ENCODE peak calls at places on chromosomes 1 and 21, in five cellular contexts. V, A, M, B and J are unnamed samples.

GRCh38 chr1:94299627-94300552 is 62.5 kb upstream of the ARHGAP29 start:
- DNase-seq in V (peak), A (peak), M (peak), B (no peak), J (peak)

GRCh38 chr1:204278973-204279372 is 65.2 kb upstream of the GOLT1A start:
- DNase-seq in V (no peak), A (no peak), M (no peak), B (no peak), J (no peak)

GRCh38 chr1:119032986-119033385 is 44.8 kb upstream of the TBX15 start:
- DNase-seq in V (no peak), A (no peak), M (no peak), B (no peak), J (peak)

GRCh38 chr1:155219592-155220031 is 11.1 kb downstream of the MTX1 start:
- DNase-seq in V (no peak), A (peak), M (peak), B (peak), J (no peak)

GRCh38 chr21:33019885-33020557 is 5.7 kb upstream of the OLIG2 start:
- DNase-seq in V (no peak), A (no peak), M (peak), B (peak), J (no peak)

GRCh38 chr1:164969256-164969655 is 387.3 kb downstream of the LMX1A start:
- DNase-seq in V (no peak), A (no peak), M (no peak), B (no peak), J (no peak)

GRCh38 chr1:198254948-198255347 is 98.2 kb downstream of the NEK7 start:
- DNase-seq in V (no peak), A (no peak), M (no peak), B (no peak), J (no peak)

GRCh38 chr1:50047916-50048694 is 24.4 kb upstream of the AGBL4 start:
- DNase-seq in V (peak), A (no peak), M (peak), B (peak), J (peak)

GRCh38 chr1:170075186-170075585 is 691 bp upstream of the KIFAP3 start:
- DNase-seq in V (no peak), A (no peak), M (no peak), B (no peak), J (no peak)

GRCh38 chr1:62318756-62319544 is at the start of gene KANK4:
- DNase-seq in V (no peak), A (no peak), M (peak), B (peak), J (peak)

GRCh38 chr1:194378517-194378916 is 1192.1 kb upstream of the B3GALT2 start:
- DNase-seq in V (no peak), A (no peak), M (no peak), B (no peak), J (no peak)

GRCh38 chr1:65509912-65510680 is 89.6 kb downstream of the LEPR start:
- DNase-seq in V (no peak), A (peak), M (no peak), B (no peak), J (no peak)

GRCh38 chr1:108209456-108210108 is 9.4 kb upstream of the SLC25A24 start:
- DNase-seq in V (no peak), A (no peak), M (peak), B (no peak), J (no peak)

GRCh38 chr1:117895482-117896114 is 33.8 kb downstream of the GDAP2 start:
- DNase-seq in V (peak), A (peak), M (peak), B (peak), J (peak)

GRCh38 chr1:192807221-192807967 is 1.4 kb upstream of the RGS2 start:
- DNase-seq in V (no peak), A (peak), M (no peak), B (no peak), J (no peak)

GRCh38 chr1:216064643-216065042 is 358.6 kb downstream of the USH2A start:
- DNase-seq in V (no peak), A (no peak), M (no peak), B (no peak), J (peak)

GRCh38 chr1:47438321-47439150 is 692 bp downstream of the FOXD2 start:
- DNase-seq in V (no peak), A (no peak), M (no peak), B (peak), J (no peak)

GRCh38 chr1:76426606-76427005 is 352.1 kb downstream of the ST6GALNAC3 start:
- DNase-seq in V (no peak), A (peak), M (no peak), B (no peak), J (peak)

GRCh38 chr1:41975850-41976569 is 57.3 kb upstream of the HIVEP3 start:
- DNase-seq in V (no peak), A (no peak), M (no peak), B (no peak), J (no peak)

GRCh38 chr1:69913967-69914366 is 291.4 kb downstream of the LRRC40 start:
- DNase-seq in V (no peak), A (peak), M (no peak), B (no peak), J (peak)

GRCh38 chr1:212916395-212917133 is 33.8 kb upstream of the VASH2 start:
- DNase-seq in V (peak), A (peak), M (peak), B (peak), J (peak)

GRCh38 chr1:12464028-12464427 is 154.0 kb downstream of the DHRS3 start:
- DNase-seq in V (no peak), A (no peak), M (no peak), B (no peak), J (no peak)

GRCh38 chr1:59025898-59026426 is 242.1 kb upstream of the JUN start:
- DNase-seq in V (no peak), A (peak), M (no peak), B (no peak), J (no peak)

GRCh38 chr1:44084998-44085675 is 33.5 kb upstream of the KLF17 start:
- DNase-seq in V (no peak), A (peak), M (no peak), B (peak), J (peak)

GRCh38 chr1:30572192-30572591 is 151.2 kb downstream of the MATN1 start:
- DNase-seq in V (no peak), A (no peak), M (no peak), B (no peak), J (no peak)

GRCh38 chr1:205088341-205088740 is 4.1 kb upstream of the TMEM81 start:
- DNase-seq in V (no peak), A (no peak), M (no peak), B (no peak), J (no peak)

GRCh38 chr1:90402893-90403849 is 313.9 kb downstream of the BARHL2 start:
- DNase-seq in V (peak), A (peak), M (peak), B (no peak), J (peak)

GRCh38 chr1:68119445-68119844 is 69.0 kb upstream of the DIRAS3 start:
- DNase-seq in V (no peak), A (no peak), M (no peak), B (no peak), J (no peak)

GRCh38 chr1:9101510-9102146 is 27.3 kb downstream of the GPR157 start:
- DNase-seq in V (peak), A (peak), M (peak), B (peak), J (peak)

GRCh38 chr21:44515359-44516165 is 24.4 kb downstream of the KRTAP10-1 start:
- DNase-seq in V (no peak), A (no peak), M (no peak), B (no peak), J (no peak)

GRCh38 chr1:82106672-82107071 is 305.9 kb downstream of the ADGRL2 start:
- DNase-seq in V (no peak), A (no peak), M (no peak), B (no peak), J (no peak)

GRCh38 chr1:66360285-66360724 is 173.6 kb upstream of the SGIP1 start:
- DNase-seq in V (no peak), A (no peak), M (no peak), B (no peak), J (no peak)

GRCh38 chr1:51729824-51730284 is 113.0 kb downstream of the OSBPL9 start:
- DNase-seq in V (no peak), A (peak), M (no peak), B (no peak), J (no peak)

GRCh38 chr1:83901547-83902155 is 97.3 kb downstream of the TTLL7 start:
- DNase-seq in V (no peak), A (peak), M (no peak), B (no peak), J (no peak)

GRCh38 chr1:109280768-109281356 is 2.1 kb downstream of the PSRC1 start:
- DNase-seq in V (no peak), A (no peak), M (no peak), B (no peak), J (no peak)
- H3K4ac ChIP-seq in V (no peak), A (no peak), M (no peak), B (no peak), J (peak)

DNA sequence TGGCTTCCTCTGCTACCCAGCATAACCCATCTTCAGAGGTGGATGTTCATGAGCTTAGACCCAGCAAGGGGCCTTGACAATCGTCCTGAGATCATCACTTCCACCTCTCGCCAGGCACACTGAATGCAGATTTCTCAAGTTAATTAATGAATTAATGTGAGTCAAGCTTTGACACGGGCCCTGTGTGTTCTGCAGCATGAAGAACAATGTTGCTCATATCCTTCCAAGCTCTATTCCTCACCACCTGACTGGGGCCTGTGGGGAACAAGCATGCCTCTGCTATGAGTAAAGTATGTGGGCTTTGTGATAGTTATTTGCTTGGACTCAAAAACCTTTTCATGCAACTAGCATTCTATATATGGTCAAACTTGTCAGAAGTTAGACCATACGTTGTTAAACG is 122.0 kb downstream of the SEC16B start:
- DNase-seq in V (no peak), A (peak), M (no peak), B (no peak), J (no peak)
- H3K18ac ChIP-seq in V (no peak), A (no peak), M (no peak), B (no peak), J (no peak)

GRCh38 chr1:20691872-20692271 is 25.9 kb downstream of the KIF17 start:
- DNase-seq in V (no peak), A (no peak), M (no peak), B (no peak), J (no peak)
- H2BK12ac ChIP-seq in V (no peak), A (no peak), M (no peak), B (no peak), J (no peak)

DNA sequence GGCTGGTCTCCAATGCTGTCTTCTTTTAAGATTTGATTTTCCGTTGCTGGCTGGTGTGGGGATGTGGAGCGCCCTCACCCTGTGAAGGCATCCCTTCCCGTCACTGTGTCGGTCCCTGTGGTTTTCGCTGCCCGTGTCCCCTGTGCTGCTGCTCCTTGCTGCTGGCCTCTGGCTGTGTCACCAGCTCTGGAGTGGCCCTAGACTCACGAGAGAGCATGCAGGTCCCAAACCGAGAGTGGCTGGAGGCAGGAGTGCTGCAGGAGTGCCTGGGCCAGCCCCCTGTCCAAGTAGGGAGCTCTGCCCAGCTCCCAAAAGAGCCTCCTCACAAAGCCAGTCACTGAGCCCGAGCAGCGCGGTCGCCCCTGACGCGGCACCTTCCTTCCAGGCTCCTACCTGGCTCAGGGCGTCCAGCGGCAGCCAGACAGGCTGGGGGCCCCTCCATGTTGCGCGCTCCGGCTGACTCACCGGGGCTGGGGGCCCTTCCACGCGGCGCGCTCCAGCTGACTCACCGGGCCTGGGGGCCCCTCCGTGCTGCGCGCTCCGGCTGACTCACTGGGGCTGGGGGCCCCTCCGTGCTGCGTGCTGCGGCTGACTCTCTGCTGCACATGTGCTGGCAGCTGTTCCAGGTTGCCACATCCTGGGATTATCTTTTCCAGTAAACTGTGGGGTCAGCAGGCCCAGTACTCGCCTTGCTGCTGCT is 106.7 kb upstream of the COL6A1 start:
- DNase-seq in V (no peak), A (peak), M (no peak), B (no peak), J (peak)
- H3K4ac ChIP-seq in V (peak), A (peak), M (no peak), B (no peak), J (no peak)

GRCh38 chr1:217418241-217418840 is 212.5 kb downstream of the GPATCH2 start:
- DNase-seq in V (no peak), A (no peak), M (no peak), B (no peak), J (no peak)
- H3K18ac ChIP-seq in V (no peak), A (no peak), M (no peak), B (no peak), J (no peak)

GRCh38 chr1:232992227-232992626 is 41.8 kb downstream of the NTPCR start:
- DNase-seq in V (no peak), A (no peak), M (no peak), B (no peak), J (no peak)
- H2BK12ac ChIP-seq in V (no peak), A (no peak), M (no peak), B (no peak), J (no peak)

GRCh38 chr1:87450615-87451209 is 122.0 kb downstream of the LMO4 start:
- DNase-seq in V (no peak), A (no peak), M (peak), B (no peak), J (peak)

GRCh38 chr1:87449348-87449963 is 120.8 kb downstream of the LMO4 start:
- DNase-seq in V (no peak), A (no peak), M (no peak), B (no peak), J (peak)

GRCh38 chr1:87451229-87451900 is 122.7 kb downstream of the LMO4 start:
- DNase-seq in V (no peak), A (no peak), M (no peak), B (no peak), J (peak)

GRCh38 chr1:87452648-87453047 is 124.0 kb downstream of the LMO4 start:
- DNase-seq in V (no peak), A (no peak), M (no peak), B (no peak), J (no peak)

GRCh38 chr1:87450136-87450535 is 121.5 kb downstream of the LMO4 start:
- DNase-seq in V (no peak), A (no peak), M (no peak), B (no peak), J (no peak)
- H3K4ac ChIP-seq in V (no peak), A (no peak), M (no peak), B (no peak), J (no peak)

DNA sequence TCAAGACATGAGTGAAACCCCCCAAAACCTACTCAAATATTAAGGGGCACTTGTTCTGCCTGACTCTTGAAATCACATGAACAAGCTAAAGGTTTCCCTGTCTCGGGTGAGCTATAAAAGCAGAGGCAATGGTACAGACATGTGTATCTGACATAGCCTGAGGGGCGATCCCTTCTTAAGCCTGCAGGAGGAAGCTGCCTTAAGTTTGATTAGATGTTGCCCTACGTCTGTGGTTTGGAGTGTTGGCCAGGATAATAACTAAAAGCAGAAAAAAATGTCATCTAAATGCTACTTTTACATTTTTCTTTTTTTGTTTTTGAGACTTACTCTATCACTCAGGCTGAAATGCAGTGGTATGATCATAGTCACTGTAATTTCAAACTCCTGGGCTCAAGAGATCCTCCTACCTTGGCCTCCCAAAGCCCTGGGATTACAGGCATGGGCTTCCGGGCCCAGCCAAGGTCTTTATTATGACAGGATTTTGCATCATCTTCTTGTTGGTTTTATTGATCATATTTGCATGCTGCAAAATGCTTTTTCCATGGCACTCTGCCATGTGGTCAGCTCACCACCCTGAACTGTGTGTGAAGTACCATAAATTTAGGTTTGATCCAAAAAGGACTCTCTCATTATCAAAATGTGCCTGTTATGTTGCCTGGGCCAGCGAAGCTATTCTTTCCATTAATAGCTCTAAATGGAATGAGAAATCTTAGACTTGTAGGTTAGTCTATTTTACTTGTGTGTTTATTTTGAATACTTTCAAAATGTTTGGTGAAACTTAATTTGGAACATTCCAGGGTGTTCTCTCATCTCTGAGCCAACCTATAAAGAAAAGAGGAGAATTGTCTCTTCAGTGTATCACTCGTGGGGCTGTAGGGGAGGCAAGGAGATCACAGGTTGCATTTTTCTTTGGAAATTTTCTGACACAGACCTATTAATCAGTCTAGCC is 15.0 kb upstream of the HMGN1 start:
- DNase-seq in V (no peak), A (no peak), M (no peak), B (no peak), J (no peak)
- H3K18ac ChIP-seq in V (no peak), A (no peak), M (no peak), B (no peak), J (no peak)

DNA sequence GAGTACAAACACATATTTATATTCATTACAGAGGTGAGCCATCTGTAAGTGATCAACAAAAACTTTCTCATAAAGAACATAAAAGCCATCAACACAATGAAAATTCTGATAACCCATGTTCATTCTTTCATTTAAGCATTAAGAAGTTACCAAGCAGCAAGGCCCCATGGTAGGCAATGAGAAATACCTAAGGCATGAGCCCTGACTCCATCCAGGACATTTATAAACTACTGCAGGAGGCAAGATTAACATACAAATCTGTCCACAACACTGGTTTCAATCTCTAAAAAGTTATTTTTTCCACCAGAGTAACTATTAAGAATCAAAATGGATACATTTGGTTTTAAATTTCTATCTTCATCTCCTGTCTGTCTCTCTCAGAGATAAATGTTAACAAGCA is 76.1 kb downstream of the SIPA1L2 start:
- DNase-seq in V (no peak), A (peak), M (no peak), B (no peak), J (no peak)
- H2BK12ac ChIP-seq in V (no peak), A (no peak), M (no peak), B (no peak), J (no peak)